ENCODE peak calls at places on chromosomes 7 and 10, in five cellular contexts. One of them, this sample, is unnamed.

GRCh38 chr10:101840102-101840684 is 3.4 kb downstream of the KCNIP2 start:
- DNase-seq in AG04450: no peak
- DNase-seq in ovary: peak
- DNase-seq in IMR-90: no peak
- DNase-seq in fibroblast of lung: no peak
- DNase-seq in this sample: no peak

GRCh38 chr7:2009541-2010001 is 223.2 kb downstream of the MAD1L1 start:
- DNase-seq in IMR-90: no peak
- DNase-seq in ovary: peak
- DNase-seq in fibroblast of lung: no peak
- DNase-seq in AG04450: no peak
- DNase-seq in this sample: no peak

GRCh38 chr7:1667566-1668485 is 2.3 kb upstream of the ELFN1 start:
- DNase-seq in fibroblast of lung: no peak
- DNase-seq in IMR-90: no peak
- DNase-seq in AG04450: no peak
- DNase-seq in ovary: no peak
- DNase-seq in this sample: peak

GRCh38 chr7:156652886-156653568 is 12.5 kb downstream of the RNF32 start:
- DNase-seq in IMR-90: peak
- DNase-seq in ovary: no peak
- DNase-seq in fibroblast of lung: peak
- DNase-seq in AG04450: no peak
- DNase-seq in this sample: no peak

GRCh38 chr10:121692626-121693025 is 94.4 kb upstream of the FGFR2 start:
- DNase-seq in ovary: no peak
- DNase-seq in AG04450: no peak
- DNase-seq in IMR-90: no peak
- DNase-seq in fibroblast of lung: no peak
- DNase-seq in this sample: no peak

GRCh38 chr10:33199731-33200130 is 134.7 kb downstream of the NRP1 start:
- DNase-seq in ovary: no peak
- DNase-seq in AG04450: no peak
- DNase-seq in fibroblast of lung: no peak
- DNase-seq in IMR-90: peak
- DNase-seq in this sample: peak

GRCh38 chr10:33376976-33377657 is 42.6 kb upstream of the NRP1 start:
- DNase-seq in ovary: no peak
- DNase-seq in fibroblast of lung: peak
- DNase-seq in AG04450: peak
- DNase-seq in IMR-90: peak
- DNase-seq in this sample: no peak

GRCh38 chr7:34662058-34662457 is 4.0 kb downstream of the NPSR1 start:
- DNase-seq in fibroblast of lung: no peak
- DNase-seq in ovary: no peak
- DNase-seq in IMR-90: no peak
- DNase-seq in AG04450: no peak
- DNase-seq in this sample: no peak

GRCh38 chr10:78470267-78471103 is 436.8 kb downstream of the RPS24 start:
- DNase-seq in AG04450: no peak
- DNase-seq in IMR-90: peak
- DNase-seq in ovary: no peak
- DNase-seq in fibroblast of lung: peak
- DNase-seq in this sample: no peak

GRCh38 chr7:157885140-157885539 is 548.3 kb downstream of the DNAJB6 start:
- DNase-seq in ovary: no peak
- DNase-seq in fibroblast of lung: no peak
- DNase-seq in AG04450: no peak
- DNase-seq in IMR-90: no peak
- DNase-seq in this sample: no peak

GRCh38 chr10:1043532-1043995 is 5.4 kb downstream of the IDI1 start:
- DNase-seq in AG04450: no peak
- DNase-seq in IMR-90: no peak
- DNase-seq in ovary: no peak
- DNase-seq in fibroblast of lung: no peak
- DNase-seq in this sample: peak

GRCh38 chr10:128140425-128140824 is 14.2 kb upstream of the MKI67 start:
- DNase-seq in AG04450: no peak
- DNase-seq in IMR-90: no peak
- DNase-seq in ovary: no peak
- DNase-seq in fibroblast of lung: no peak
- DNase-seq in this sample: no peak

GRCh38 chr7:46215987-46216567 is 295.0 kb upstream of the IGFBP3 start:
- DNase-seq in IMR-90: no peak
- DNase-seq in AG04450: no peak
- DNase-seq in fibroblast of lung: peak
- DNase-seq in ovary: no peak
- DNase-seq in this sample: peak

GRCh38 chr10:127948791-127949190 is 41.9 kb downstream of the PTPRE start:
- DNase-seq in fibroblast of lung: no peak
- DNase-seq in IMR-90: no peak
- DNase-seq in ovary: no peak
- DNase-seq in AG04450: no peak
- DNase-seq in this sample: no peak

GRCh38 chr7:151592868-151593486 is 73.3 kb upstream of the RHEB start:
- DNase-seq in AG04450: peak
- DNase-seq in ovary: no peak
- DNase-seq in IMR-90: peak
- DNase-seq in fibroblast of lung: peak
- DNase-seq in this sample: no peak

GRCh38 chr10:130555411-130555750 is 419.2 kb downstream of the GLRX3 start:
- DNase-seq in fibroblast of lung: no peak
- DNase-seq in ovary: no peak
- DNase-seq in IMR-90: no peak
- DNase-seq in AG04450: no peak
- DNase-seq in this sample: no peak

GRCh38 chr10:116049158-116049557 is 223.8 kb downstream of the GFRA1 start:
- DNase-seq in ovary: no peak
- DNase-seq in fibroblast of lung: no peak
- DNase-seq in IMR-90: no peak
- DNase-seq in AG04450: no peak
- DNase-seq in this sample: no peak

GRCh38 chr10:102131286-102132170 is 1.3 kb upstream of the PPRC1 start:
- DNase-seq in fibroblast of lung: peak
- DNase-seq in ovary: no peak
- DNase-seq in AG04450: no peak
- DNase-seq in IMR-90: peak
- DNase-seq in this sample: no peak

GRCh38 chr10:132785433-132786278 is at the start of gene NKX6-2:
- DNase-seq in IMR-90: no peak
- DNase-seq in ovary: no peak
- DNase-seq in AG04450: no peak
- DNase-seq in fibroblast of lung: peak
- DNase-seq in this sample: no peak

GRCh38 chr7:121000091-121000983 is 11.8 kb downstream of the CPED1 start:
- DNase-seq in IMR-90: peak
- DNase-seq in AG04450: no peak
- DNase-seq in ovary: no peak
- DNase-seq in fibroblast of lung: peak
- DNase-seq in this sample: no peak

GRCh38 chr10:46289209-46289810 is 2.5 kb downstream of the ANTXRL start:
- DNase-seq in IMR-90: peak
- DNase-seq in ovary: no peak
- DNase-seq in fibroblast of lung: no peak
- DNase-seq in AG04450: no peak
- DNase-seq in this sample: no peak

GRCh38 chr7:1850976-1851571 is 181.0 kb downstream of the ELFN1 start:
- DNase-seq in ovary: no peak
- DNase-seq in AG04450: no peak
- DNase-seq in fibroblast of lung: no peak
- DNase-seq in IMR-90: no peak
- DNase-seq in this sample: no peak

GRCh38 chr10:102814456-102814871 is 22.7 kb downstream of the CYP17A1 start:
- DNase-seq in IMR-90: peak
- DNase-seq in ovary: no peak
- DNase-seq in AG04450: no peak
- DNase-seq in fibroblast of lung: peak
- DNase-seq in this sample: no peak

GRCh38 chr10:77498210-77498609 is 139.4 kb downstream of the KCNMA1 start:
- DNase-seq in AG04450: no peak
- DNase-seq in fibroblast of lung: no peak
- DNase-seq in ovary: no peak
- DNase-seq in IMR-90: no peak
- DNase-seq in this sample: no peak

GRCh38 chr7:82044497-82045080 is 274.7 kb upstream of the HGF start:
- DNase-seq in IMR-90: peak
- DNase-seq in ovary: no peak
- DNase-seq in AG04450: no peak
- DNase-seq in fibroblast of lung: peak
- DNase-seq in this sample: peak

GRCh38 chr7:66654275-66655112 is 25.8 kb downstream of the KCTD7 start:
- DNase-seq in ovary: peak
- DNase-seq in AG04450: peak
- DNase-seq in fibroblast of lung: peak
- DNase-seq in IMR-90: peak
- DNase-seq in this sample: peak

GRCh38 chr7:158820656-158821055 is 8.7 kb downstream of the ESYT2 start:
- DNase-seq in fibroblast of lung: peak
- DNase-seq in IMR-90: peak
- DNase-seq in ovary: no peak
- DNase-seq in AG04450: no peak
- DNase-seq in this sample: no peak

GRCh38 chr10:13673165-13673564 is 86.4 kb downstream of the PRPF18 start:
- DNase-seq in AG04450: no peak
- DNase-seq in fibroblast of lung: no peak
- DNase-seq in ovary: no peak
- DNase-seq in IMR-90: no peak
- DNase-seq in this sample: no peak

GRCh38 chr7:55569797-55570196 is 2.5 kb downstream of the VOPP1 start:
- DNase-seq in fibroblast of lung: no peak
- DNase-seq in IMR-90: no peak
- DNase-seq in ovary: no peak
- DNase-seq in AG04450: no peak
- DNase-seq in this sample: no peak

GRCh38 chr7:36017111-36017510 is 135.9 kb upstream of the EEPD1 start:
- DNase-seq in ovary: no peak
- DNase-seq in fibroblast of lung: no peak
- DNase-seq in IMR-90: no peak
- DNase-seq in AG04450: no peak
- DNase-seq in this sample: no peak

GRCh38 chr10:113436836-113437235 is 116.0 kb upstream of the HABP2 start:
- DNase-seq in fibroblast of lung: no peak
- DNase-seq in AG04450: no peak
- DNase-seq in IMR-90: no peak
- DNase-seq in ovary: no peak
- DNase-seq in this sample: no peak

GRCh38 chr7:150357277-150357676 is 11.3 kb upstream of the REPIN1 start:
- DNase-seq in AG04450: no peak
- DNase-seq in IMR-90: no peak
- DNase-seq in ovary: no peak
- DNase-seq in fibroblast of lung: no peak
- DNase-seq in this sample: no peak

GRCh38 chr10:91115618-91116390 is 104.7 kb upstream of the PCGF5 start:
- DNase-seq in ovary: no peak
- DNase-seq in fibroblast of lung: no peak
- DNase-seq in IMR-90: no peak
- DNase-seq in AG04450: no peak
- DNase-seq in this sample: no peak

GRCh38 chr10:123149568-123150228 is 1.8 kb downstream of the HMX2 start:
- DNase-seq in fibroblast of lung: peak
- DNase-seq in AG04450: no peak
- DNase-seq in ovary: no peak
- DNase-seq in IMR-90: peak
- DNase-seq in this sample: peak

GRCh38 chr10:123150986-123151738 is 3.0 kb upstream of the BUB3 start:
- DNase-seq in IMR-90: peak
- DNase-seq in fibroblast of lung: peak
- DNase-seq in AG04450: no peak
- DNase-seq in ovary: no peak
- DNase-seq in this sample: peak

GRCh38 chr10:123148414-123149161 is 652 bp downstream of the HMX2 start:
- DNase-seq in ovary: no peak
- DNase-seq in AG04450: no peak
- DNase-seq in IMR-90: no peak
- DNase-seq in fibroblast of lung: no peak
- DNase-seq in this sample: no peak

GRCh38 chr10:123149162-123149567 is 1.2 kb downstream of the HMX2 start:
- DNase-seq in fibroblast of lung: no peak
- DNase-seq in AG04450: no peak
- DNase-seq in ovary: no peak
- DNase-seq in IMR-90: no peak
- DNase-seq in this sample: no peak

DNA sequence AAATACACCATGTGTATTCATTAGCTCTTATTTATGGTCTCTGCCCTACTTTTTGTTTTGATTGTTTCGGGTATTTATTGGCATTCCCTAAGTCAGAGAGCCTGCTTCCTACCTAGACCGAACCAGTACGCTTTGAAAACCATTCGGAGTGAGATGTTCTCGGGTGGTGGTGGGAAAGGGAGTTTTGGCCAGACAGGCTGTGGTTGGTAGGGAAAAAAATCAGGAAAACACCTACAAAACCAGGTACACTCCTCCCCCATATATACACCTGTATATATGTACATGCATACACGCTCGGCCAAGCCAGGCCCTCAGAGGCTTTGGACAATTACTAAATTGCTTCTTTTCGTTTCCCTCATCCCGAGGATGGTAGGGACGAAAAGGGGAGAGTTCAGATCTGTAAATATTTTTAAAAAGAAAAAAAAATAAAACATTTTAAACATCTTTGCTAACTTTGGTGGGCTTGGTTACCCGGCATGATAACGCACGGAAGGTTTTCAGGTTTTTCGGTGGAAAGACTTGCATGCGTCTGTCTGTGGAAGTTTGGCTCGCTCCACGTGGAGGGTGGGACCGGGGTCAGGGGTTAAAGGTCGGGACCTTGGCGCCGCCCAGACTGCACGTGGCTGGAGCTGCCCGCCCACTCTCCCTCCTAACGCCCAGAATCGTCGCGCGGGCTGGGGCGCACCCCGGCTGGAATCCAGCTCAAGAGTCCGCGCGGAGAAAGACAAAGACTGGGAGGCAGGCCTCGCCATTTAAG is 2.5 kb downstream of the HMX2 start:
- DNase-seq in fibroblast of lung: no peak
- DNase-seq in IMR-90: no peak
- DNase-seq in AG04450: no peak
- DNase-seq in ovary: no peak
- DNase-seq in this sample: no peak
- H3K27ac ChIP-seq in fibroblast of lung: no peak
- H3K27ac ChIP-seq in IMR-90: no peak
- H3K27ac ChIP-seq in AG04450: no peak
- H3K27ac ChIP-seq in ovary: no peak
- H3K27ac ChIP-seq in this sample: no peak

GRCh38 chr7:32043688-32044087 is 26.5 kb downstream of the PDE1C start:
- DNase-seq in AG04450: peak
- DNase-seq in IMR-90: peak
- DNase-seq in ovary: no peak
- DNase-seq in fibroblast of lung: peak
- DNase-seq in this sample: no peak
- H3K27ac ChIP-seq in AG04450: no peak
- H3K27ac ChIP-seq in IMR-90: no peak
- H3K27ac ChIP-seq in ovary: no peak
- H3K27ac ChIP-seq in fibroblast of lung: no peak
- H3K27ac ChIP-seq in this sample: no peak

GRCh38 chr10:29203432-29203831 is 85.4 kb upstream of the LYZL1 start:
- DNase-seq in fibroblast of lung: no peak
- DNase-seq in AG04450: no peak
- DNase-seq in IMR-90: no peak
- DNase-seq in ovary: no peak
- DNase-seq in this sample: no peak
- H3K27ac ChIP-seq in fibroblast of lung: no peak
- H3K27ac ChIP-seq in AG04450: no peak
- H3K27ac ChIP-seq in IMR-90: no peak
- H3K27ac ChIP-seq in ovary: no peak
- H3K27ac ChIP-seq in this sample: no peak

GRCh38 chr7:128443817-128444216 is 11.9 kb upstream of the HILPDA start:
- DNase-seq in IMR-90: no peak
- DNase-seq in AG04450: no peak
- DNase-seq in ovary: no peak
- DNase-seq in fibroblast of lung: no peak
- DNase-seq in this sample: peak
- H3K27ac ChIP-seq in IMR-90: no peak
- H3K27ac ChIP-seq in AG04450: no peak
- H3K27ac ChIP-seq in ovary: no peak
- H3K27ac ChIP-seq in fibroblast of lung: no peak
- H3K27ac ChIP-seq in this sample: no peak

This sample was measured in small intestine.